ENCODE peak calls at places on chromosome 3, in seven cellular contexts. One of them, this sample, is unnamed.

GRCh38 chr3:177523991-177524438 is 326.7 kb upstream of the TBL1XR1 start:
- DNase-seq in heart right ventricle: no peak
- DNase-seq in psoas muscle: no peak
- DNase-seq in IMR-90: peak; percentile 74
- DNase-seq in uterus: no peak
- DNase-seq in HCT116: no peak
- DNase-seq in tibial artery: no peak
- DNase-seq in this sample: no peak

GRCh38 chr3:130894130-130894872 is 417 bp downstream of the ATP2C1 start:
- DNase-seq in uterus: peak; percentile 39
- DNase-seq in tibial artery: peak; percentile 35
- DNase-seq in IMR-90: no peak
- DNase-seq in heart right ventricle: peak; percentile 43
- DNase-seq in psoas muscle: peak; percentile 49
- DNase-seq in HCT116: no peak
- DNase-seq in this sample: peak; percentile 71

GRCh38 chr3:140234256-140234655 is 299.3 kb downstream of the CLSTN2 start:
- DNase-seq in tibial artery: no peak
- DNase-seq in HCT116: no peak
- DNase-seq in IMR-90: no peak
- DNase-seq in uterus: no peak
- DNase-seq in heart right ventricle: no peak
- DNase-seq in psoas muscle: no peak
- DNase-seq in this sample: no peak

GRCh38 chr3:13215940-13216546 is 142.8 kb upstream of the IQSEC1 start:
- DNase-seq in IMR-90: peak; percentile 53
- DNase-seq in heart right ventricle: no peak
- DNase-seq in uterus: no peak
- DNase-seq in psoas muscle: no peak
- DNase-seq in tibial artery: no peak
- DNase-seq in HCT116: peak; percentile 31
- DNase-seq in this sample: no peak

GRCh38 chr3:28476194-28476593 is 127.6 kb upstream of the AZI2 start:
- DNase-seq in psoas muscle: no peak
- DNase-seq in uterus: no peak
- DNase-seq in HCT116: peak; percentile 29
- DNase-seq in tibial artery: no peak
- DNase-seq in IMR-90: peak; percentile 57
- DNase-seq in heart right ventricle: no peak
- DNase-seq in this sample: no peak

GRCh38 chr3:12471228-12471627 is 13.1 kb upstream of the TSEN2 start:
- DNase-seq in HCT116: peak; percentile 92
- DNase-seq in psoas muscle: no peak
- DNase-seq in heart right ventricle: no peak
- DNase-seq in IMR-90: no peak
- DNase-seq in uterus: no peak
- DNase-seq in tibial artery: no peak
- DNase-seq in this sample: no peak

GRCh38 chr3:111285691-111286090 is 214.1 kb downstream of the NECTIN3 start:
- DNase-seq in uterus: no peak
- DNase-seq in tibial artery: no peak
- DNase-seq in heart right ventricle: no peak
- DNase-seq in IMR-90: no peak
- DNase-seq in HCT116: no peak
- DNase-seq in psoas muscle: no peak
- DNase-seq in this sample: no peak

GRCh38 chr3:100737334-100737733 is 28.0 kb downstream of the TFG start:
- DNase-seq in uterus: no peak
- DNase-seq in HCT116: no peak
- DNase-seq in tibial artery: no peak
- DNase-seq in IMR-90: peak; percentile 15
- DNase-seq in heart right ventricle: no peak
- DNase-seq in psoas muscle: no peak
- DNase-seq in this sample: no peak

GRCh38 chr3:185484296-185484695 is 14.5 kb downstream of the TMEM41A start:
- DNase-seq in heart right ventricle: no peak
- DNase-seq in uterus: no peak
- DNase-seq in HCT116: no peak
- DNase-seq in psoas muscle: no peak
- DNase-seq in tibial artery: no peak
- DNase-seq in IMR-90: no peak
- DNase-seq in this sample: no peak

GRCh38 chr3:72320911-72321385 is 527.3 kb downstream of the SHQ1 start:
- DNase-seq in IMR-90: no peak
- DNase-seq in heart right ventricle: peak; percentile 47
- DNase-seq in psoas muscle: no peak
- DNase-seq in tibial artery: no peak
- DNase-seq in HCT116: no peak
- DNase-seq in uterus: no peak
- DNase-seq in this sample: no peak

GRCh38 chr3:132071043-132071442 is 36.2 kb upstream of the CPNE4 start:
- DNase-seq in IMR-90: no peak
- DNase-seq in HCT116: no peak
- DNase-seq in psoas muscle: no peak
- DNase-seq in uterus: no peak
- DNase-seq in tibial artery: no peak
- DNase-seq in heart right ventricle: peak; percentile 6
- DNase-seq in this sample: no peak

GRCh38 chr3:182979719-182980191 is 583 bp downstream of the DCUN1D1 start:
- DNase-seq in uterus: peak; percentile 24
- DNase-seq in tibial artery: peak; percentile 23
- DNase-seq in IMR-90: peak; percentile 5
- DNase-seq in heart right ventricle: no peak
- DNase-seq in HCT116: no peak
- DNase-seq in psoas muscle: no peak
- DNase-seq in this sample: no peak

GRCh38 chr3:161890147-161890625 is 393.6 kb downstream of the OTOL1 start:
- DNase-seq in uterus: no peak
- DNase-seq in IMR-90: peak; percentile 95
- DNase-seq in psoas muscle: no peak
- DNase-seq in HCT116: peak; percentile 44
- DNase-seq in tibial artery: no peak
- DNase-seq in heart right ventricle: no peak
- DNase-seq in this sample: no peak

GRCh38 chr3:149771652-149772271 is 19.5 kb upstream of the COMMD2 start:
- DNase-seq in tibial artery: peak; percentile 33
- DNase-seq in heart right ventricle: peak; percentile 18
- DNase-seq in uterus: peak; percentile 50
- DNase-seq in psoas muscle: no peak
- DNase-seq in IMR-90: peak; percentile 25
- DNase-seq in HCT116: peak; percentile 33
- DNase-seq in this sample: no peak

GRCh38 chr3:142894493-142894892 is 5.6 kb upstream of the PCOLCE2 start:
- DNase-seq in psoas muscle: no peak
- DNase-seq in uterus: no peak
- DNase-seq in IMR-90: no peak
- DNase-seq in tibial artery: no peak
- DNase-seq in heart right ventricle: no peak
- DNase-seq in HCT116: no peak
- DNase-seq in this sample: no peak

GRCh38 chr3:149472393-149472792 is 2.1 kb upstream of the TM4SF4 start:
- DNase-seq in HCT116: no peak
- DNase-seq in IMR-90: peak; percentile 59
- DNase-seq in heart right ventricle: no peak
- DNase-seq in tibial artery: no peak
- DNase-seq in psoas muscle: no peak
- DNase-seq in uterus: no peak
- DNase-seq in this sample: no peak

GRCh38 chr3:60610441-60611112 is 640.7 kb downstream of the FHIT start:
- DNase-seq in HCT116: no peak
- DNase-seq in heart right ventricle: peak; percentile 52
- DNase-seq in psoas muscle: peak; percentile 73
- DNase-seq in IMR-90: peak; percentile 36
- DNase-seq in uterus: peak; percentile 14
- DNase-seq in tibial artery: peak; percentile 92
- DNase-seq in this sample: peak; percentile 74

DNA sequence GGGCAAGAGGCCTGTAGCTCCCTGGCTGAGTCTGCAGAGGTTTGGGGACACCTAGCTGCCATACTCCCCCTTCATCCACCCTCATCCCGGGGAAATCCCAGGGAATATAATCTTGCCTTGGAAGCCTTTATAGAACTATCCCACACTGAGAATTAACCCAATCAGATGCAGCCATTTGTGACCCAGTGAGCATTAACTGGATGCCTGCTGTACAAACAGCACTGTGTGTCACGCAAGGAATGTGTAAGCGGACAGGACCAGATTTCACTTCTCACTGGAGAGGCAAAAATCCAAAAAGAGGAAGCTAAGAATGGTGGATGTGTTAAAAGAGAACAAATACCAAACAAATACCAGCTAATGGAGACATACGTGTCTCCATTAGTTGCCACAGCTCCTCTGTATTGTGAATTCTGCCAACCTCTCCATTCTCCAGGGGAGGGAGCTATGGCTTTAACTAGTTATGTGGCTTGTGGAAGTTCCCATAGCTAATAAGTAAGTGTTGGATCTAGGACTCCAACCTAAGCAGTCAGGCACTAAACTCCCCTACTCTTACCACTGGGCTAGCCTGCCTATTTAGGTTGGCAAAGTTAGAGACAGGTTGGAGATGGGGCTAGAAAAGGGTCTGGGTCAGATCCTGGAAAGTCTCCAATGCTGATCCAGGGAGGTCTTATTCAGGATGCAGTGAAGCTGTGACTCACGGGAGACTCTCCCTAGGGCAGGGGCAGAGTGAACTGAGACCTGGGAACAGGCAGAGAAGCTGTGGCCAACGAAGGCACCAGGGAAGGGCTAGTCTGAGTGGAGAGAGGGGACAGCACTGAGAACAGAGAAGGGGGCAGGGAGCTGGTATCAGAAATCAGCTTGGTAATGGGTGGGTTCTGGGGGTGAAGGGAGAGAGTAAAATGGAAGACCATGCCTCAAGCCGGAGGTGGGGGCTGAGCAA is 2.5 kb downstream of the LTF start:
- DNase-seq in IMR-90: peak; percentile 19
- DNase-seq in HCT116: no peak
- DNase-seq in uterus: no peak
- DNase-seq in tibial artery: no peak
- DNase-seq in heart right ventricle: no peak
- DNase-seq in psoas muscle: no peak
- DNase-seq in this sample: no peak
- H3K27ac ChIP-seq in IMR-90: no peak overlapping the region
- H3K27ac ChIP-seq in HCT116: no peak overlapping the region
- H3K27ac ChIP-seq in uterus: no peak overlapping the region
- H3K27ac ChIP-seq in tibial artery: no peak overlapping the region
- H3K27ac ChIP-seq in heart right ventricle: peak overlapping the region; percentile 66
- H3K27ac ChIP-seq in psoas muscle: no peak overlapping the region
- H3K27ac ChIP-seq in this sample: no peak overlapping the region

GRCh38 chr3:10473581-10474438 is 31.6 kb downstream of the ATP2B2 start:
- DNase-seq in psoas muscle: no peak
- DNase-seq in HCT116: no peak
- DNase-seq in IMR-90: no peak
- DNase-seq in tibial artery: no peak
- DNase-seq in uterus: no peak
- DNase-seq in heart right ventricle: no peak
- DNase-seq in this sample: no peak

GRCh38 chr3:10472877-10473440 is 32.4 kb downstream of the ATP2B2 start:
- DNase-seq in uterus: no peak
- DNase-seq in heart right ventricle: no peak
- DNase-seq in IMR-90: no peak
- DNase-seq in HCT116: no peak
- DNase-seq in tibial artery: no peak
- DNase-seq in psoas muscle: no peak
- DNase-seq in this sample: no peak

GRCh38 chr3:10475983-10476382 is 29.4 kb downstream of the ATP2B2 start:
- DNase-seq in uterus: no peak
- DNase-seq in HCT116: no peak
- DNase-seq in heart right ventricle: no peak
- DNase-seq in psoas muscle: no peak
- DNase-seq in tibial artery: no peak
- DNase-seq in IMR-90: no peak
- DNase-seq in this sample: no peak

GRCh38 chr3:10474847-10475246 is 30.5 kb downstream of the ATP2B2 start:
- DNase-seq in IMR-90: no peak
- DNase-seq in heart right ventricle: no peak
- DNase-seq in tibial artery: no peak
- DNase-seq in HCT116: no peak
- DNase-seq in uterus: no peak
- DNase-seq in psoas muscle: no peak
- DNase-seq in this sample: no peak

GRCh38 chr3:10474439-10474723 is 31.0 kb downstream of the ATP2B2 start:
- DNase-seq in uterus: no peak
- DNase-seq in tibial artery: no peak
- DNase-seq in psoas muscle: no peak
- DNase-seq in IMR-90: no peak
- DNase-seq in heart right ventricle: no peak
- DNase-seq in HCT116: no peak
- DNase-seq in this sample: no peak
- H3K4me1 ChIP-seq in uterus: no peaks in the 10 kb centered on the region
- H3K4me1 ChIP-seq in tibial artery: no peaks in the 10 kb centered on the region
- H3K4me1 ChIP-seq in psoas muscle: peaks cover 28% of the 10 kb centered on the region
- H3K4me1 ChIP-seq in IMR-90: no peaks in the 10 kb centered on the region
- H3K4me1 ChIP-seq in heart right ventricle: no peaks in the 10 kb centered on the region
- H3K4me1 ChIP-seq in HCT116: no peaks in the 10 kb centered on the region
- H3K4me1 ChIP-seq in this sample: no peaks in the 10 kb centered on the region

GRCh38 chr3:175493296-175493695 is 634.2 kb downstream of the NAALADL2 start:
- DNase-seq in uterus: no peak
- DNase-seq in heart right ventricle: no peak
- DNase-seq in tibial artery: no peak
- DNase-seq in HCT116: no peak
- DNase-seq in psoas muscle: no peak
- DNase-seq in IMR-90: peak; percentile 3
- DNase-seq in this sample: no peak
- H3K27ac ChIP-seq in uterus: no peak overlapping the region
- H3K27ac ChIP-seq in heart right ventricle: no peak overlapping the region
- H3K27ac ChIP-seq in tibial artery: no peak overlapping the region
- H3K27ac ChIP-seq in HCT116: no peak overlapping the region
- H3K27ac ChIP-seq in psoas muscle: no peak overlapping the region
- H3K27ac ChIP-seq in IMR-90: no peak overlapping the region
- H3K27ac ChIP-seq in this sample: no peak overlapping the region

DNA sequence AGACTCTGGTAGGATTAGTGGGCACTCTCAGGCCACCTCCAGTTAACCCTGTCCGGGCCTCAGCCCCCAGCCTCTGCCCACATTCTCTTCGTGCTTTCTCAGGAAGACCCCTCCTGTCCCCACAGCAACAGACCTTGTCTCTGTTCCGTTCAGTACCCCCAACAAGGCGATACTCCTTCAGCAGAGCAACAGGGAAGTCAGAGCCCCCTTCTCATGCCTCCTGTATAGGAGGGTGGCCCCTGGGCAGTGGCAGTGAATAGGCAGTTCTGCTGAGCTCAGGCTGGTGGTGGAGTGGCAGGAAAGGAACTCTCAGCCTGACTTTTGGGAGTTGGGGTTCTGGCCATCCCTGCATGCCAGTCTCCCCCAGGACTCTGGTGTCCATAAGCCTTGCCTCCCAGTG is 513 bp downstream of the SEMA3B start:
- DNase-seq in IMR-90: no peak
- DNase-seq in psoas muscle: no peak
- DNase-seq in tibial artery: no peak
- DNase-seq in heart right ventricle: peak; percentile 20
- DNase-seq in HCT116: no peak
- DNase-seq in uterus: no peak
- DNase-seq in this sample: no peak
- H3K4me1 ChIP-seq in IMR-90: peaks cover 58% of the 10 kb centered on the region
- H3K4me1 ChIP-seq in psoas muscle: peaks cover 54% of the 10 kb centered on the region
- H3K4me1 ChIP-seq in tibial artery: peaks cover 66% of the 10 kb centered on the region
- H3K4me1 ChIP-seq in heart right ventricle: peaks cover 68% of the 10 kb centered on the region
- H3K4me1 ChIP-seq in HCT116: peaks cover 95% of the 10 kb centered on the region
- H3K4me1 ChIP-seq in uterus: peaks cover 39% of the 10 kb centered on the region
- H3K4me1 ChIP-seq in this sample: peaks cover 56% of the 10 kb centered on the region

This sample was measured in ascending aorta.